ENCODE peak calls at places on chromosomes 1 and 21, in seven cellular contexts. L is suprapubic skin, H is neural progenitor cell, S is aorta, U is uterus, O is DND-41, C is cardiac muscle cell. Q is an unnamed sample.

GRCh38 chr1:213017447-213018273 is 2.0 kb upstream of the ANGEL2 start:
- DNase-seq in L (no peak), H (no peak), S (no peak), U (no peak), O (no peak), C (no peak), Q (no peak)

GRCh38 chr1:214441119-214441518 is 110.3 kb downstream of the PTPN14 start:
- DNase-seq in L (no peak), H (no peak), S (no peak), U (no peak), O (no peak), C (peak; percentile 73), Q (no peak)

GRCh38 chr21:44083631-44084291 is 23.4 kb upstream of the PWP2 start:
- DNase-seq in L (peak; percentile 38), H (no peak), S (no peak), U (no peak), O (peak; percentile 70), C (no peak), Q (no peak)

GRCh38 chr1:22412932-22413727 is 38.5 kb upstream of the ZBTB40 start:
- DNase-seq in L (no peak), H (no peak), S (no peak), U (no peak), O (no peak), C (peak; percentile 44), Q (no peak)

GRCh38 chr1:15205586-15206346 is 41.3 kb upstream of the FHAD1 start:
- DNase-seq in L (no peak), H (no peak), S (peak; percentile 0), U (no peak), O (no peak), C (no peak), Q (no peak)

GRCh38 chr1:35932158-35932636 is 1.3 kb downstream of the AGO3 start:
- DNase-seq in L (no peak), H (no peak), S (no peak), U (no peak), O (no peak), C (no peak), Q (no peak)

GRCh38 chr21:45220106-45220505 is 67.6 kb downstream of the POFUT2 start:
- DNase-seq in L (no peak), H (no peak), S (no peak), U (no peak), O (no peak), C (peak; percentile 73), Q (no peak)

GRCh38 chr1:171663854-171664550 is 11.5 kb upstream of the MYOC start:
- DNase-seq in L (no peak), H (no peak), S (no peak), U (no peak), O (no peak), C (no peak), Q (no peak)

GRCh38 chr1:76782777-76783176 is 84.5 kb upstream of the ST6GALNAC5 start:
- DNase-seq in L (no peak), H (no peak), S (no peak), U (no peak), O (no peak), C (peak; percentile 16), Q (no peak)

GRCh38 chr1:222994506-222995229 is 148.4 kb downstream of the TLR5 start:
- DNase-seq in L (no peak), H (peak; percentile 22), S (no peak), U (no peak), O (no peak), C (peak; percentile 86), Q (no peak)

GRCh38 chr1:167640051-167640450 is 10.0 kb downstream of the RCSD1 start:
- DNase-seq in L (no peak), H (no peak), S (no peak), U (peak; percentile 1), O (no peak), C (no peak), Q (no peak)
- H3K27ac ChIP-seq in L (no peak overlapping the region), H (no peak overlapping the region), S (no peak overlapping the region), U (no peak overlapping the region), O (peak overlapping the region; percentile 11), C (no peak overlapping the region), Q (no peak overlapping the region)

DNA sequence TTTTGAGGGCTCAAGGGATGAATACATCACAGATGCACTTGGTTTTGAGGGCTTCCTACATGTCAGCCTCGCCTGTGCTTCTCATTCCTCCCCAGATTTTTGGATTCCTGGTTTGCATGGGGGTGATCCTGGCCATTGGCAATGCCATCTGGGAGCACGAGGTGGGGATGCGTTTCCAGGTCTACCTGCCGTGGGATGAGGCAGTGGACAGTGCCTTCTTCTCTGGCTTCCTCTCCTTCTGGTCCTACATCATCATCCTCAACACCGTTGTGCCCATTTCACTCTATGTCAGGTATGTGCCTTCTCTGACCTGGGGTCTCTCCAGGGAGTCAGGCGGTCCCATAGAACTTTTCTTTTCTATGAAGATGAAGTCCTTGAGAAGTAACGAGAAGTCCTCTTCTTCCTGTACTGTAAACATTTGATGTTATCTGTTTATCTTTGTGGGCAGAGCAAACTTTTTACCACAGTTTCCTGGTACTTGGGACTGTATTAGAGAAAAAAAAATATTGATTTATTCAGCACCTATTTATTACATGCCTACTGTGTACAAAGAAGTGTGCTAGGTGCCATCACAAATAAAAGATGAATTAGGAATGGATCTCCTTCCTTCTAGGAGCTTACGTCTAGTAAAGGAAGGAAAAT is 12.0 kb downstream of the ATP8B2 start:
- DNase-seq in L (no peak), H (no peak), S (no peak), U (no peak), O (no peak), C (no peak), Q (peak; percentile 15)
- H3K27ac ChIP-seq in L (no peak overlapping the region), H (no peak overlapping the region), S (no peak overlapping the region), U (no peak overlapping the region), O (no peak overlapping the region), C (no peak overlapping the region), Q (no peak overlapping the region)

GRCh38 chr1:153546371-153546770 is 765 bp upstream of the S100A4 start:
- DNase-seq in L (no peak), H (no peak), S (no peak), U (peak; percentile 20), O (no peak), C (no peak), Q (no peak)
- H3K27ac ChIP-seq in L (peak overlapping the region; percentile 91), H (no peak overlapping the region), S (peak overlapping the region; percentile 14), U (peak overlapping the region; percentile 86), O (no peak overlapping the region), C (peak overlapping the region; percentile 89), Q (no peak overlapping the region)

GRCh38 chr1:201513498-201514243 is 6.7 kb upstream of the CSRP1 start:
- DNase-seq in L (no peak), H (no peak), S (no peak), U (peak; percentile 23), O (no peak), C (no peak), Q (no peak)
- H3K27ac ChIP-seq in L (no peak overlapping the region), H (no peak overlapping the region), S (no peak overlapping the region), U (peak overlapping the region; percentile 67), O (no peak overlapping the region), C (no peak overlapping the region), Q (no peak overlapping the region)

GRCh38 chr1:31413405-31414005 is 492 bp downstream of the SERINC2 start:
- DNase-seq in L (peak; percentile 92), H (peak; percentile 70), S (peak; percentile 91), U (peak; percentile 34), O (no peak), C (peak; percentile 39), Q (no peak)
- H3K27ac ChIP-seq in L (peak overlapping the region; percentile 80), H (peak overlapping the region; percentile 28), S (no peak overlapping the region), U (no peak overlapping the region), O (no peak overlapping the region), C (no peak overlapping the region), Q (no peak overlapping the region)

GRCh38 chr1:41536296-41536695 is 51.8 kb upstream of the EDN2 start:
- DNase-seq in L (peak; percentile 23), H (no peak), S (peak; percentile 64), U (peak; percentile 11), O (no peak), C (no peak), Q (no peak)
- H3K27ac ChIP-seq in L (no peak overlapping the region), H (no peak overlapping the region), S (no peak overlapping the region), U (no peak overlapping the region), O (no peak overlapping the region), C (peak overlapping the region; percentile 41), Q (no peak overlapping the region)

DNA sequence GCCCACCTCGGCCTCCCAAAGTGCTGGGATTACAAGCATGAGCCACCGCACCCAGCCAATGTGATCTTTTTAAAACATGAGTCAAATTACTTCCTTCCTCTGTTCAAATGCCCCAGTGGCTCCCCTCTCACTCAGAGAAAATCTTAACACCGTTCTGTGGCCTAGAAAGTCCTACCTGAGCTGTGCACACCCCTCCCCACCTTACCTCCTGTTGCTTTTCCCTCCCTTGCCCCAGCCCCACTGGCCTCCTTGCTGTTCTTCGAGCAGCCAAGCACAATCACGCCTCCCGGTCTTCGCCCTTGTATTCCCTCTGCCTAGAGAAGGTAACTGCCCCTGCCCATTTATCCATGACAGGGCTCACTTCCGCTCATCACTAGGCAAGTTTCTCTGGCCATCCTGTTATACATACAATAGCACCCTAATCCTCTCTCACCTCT is 62.6 kb upstream of the RPL11 start:
- DNase-seq in L (no peak), H (no peak), S (no peak), U (no peak), O (no peak), C (no peak), Q (peak; percentile 42)
- H3K27ac ChIP-seq in L (no peak overlapping the region), H (no peak overlapping the region), S (no peak overlapping the region), U (no peak overlapping the region), O (no peak overlapping the region), C (peak overlapping the region; percentile 9), Q (no peak overlapping the region)

DNA sequence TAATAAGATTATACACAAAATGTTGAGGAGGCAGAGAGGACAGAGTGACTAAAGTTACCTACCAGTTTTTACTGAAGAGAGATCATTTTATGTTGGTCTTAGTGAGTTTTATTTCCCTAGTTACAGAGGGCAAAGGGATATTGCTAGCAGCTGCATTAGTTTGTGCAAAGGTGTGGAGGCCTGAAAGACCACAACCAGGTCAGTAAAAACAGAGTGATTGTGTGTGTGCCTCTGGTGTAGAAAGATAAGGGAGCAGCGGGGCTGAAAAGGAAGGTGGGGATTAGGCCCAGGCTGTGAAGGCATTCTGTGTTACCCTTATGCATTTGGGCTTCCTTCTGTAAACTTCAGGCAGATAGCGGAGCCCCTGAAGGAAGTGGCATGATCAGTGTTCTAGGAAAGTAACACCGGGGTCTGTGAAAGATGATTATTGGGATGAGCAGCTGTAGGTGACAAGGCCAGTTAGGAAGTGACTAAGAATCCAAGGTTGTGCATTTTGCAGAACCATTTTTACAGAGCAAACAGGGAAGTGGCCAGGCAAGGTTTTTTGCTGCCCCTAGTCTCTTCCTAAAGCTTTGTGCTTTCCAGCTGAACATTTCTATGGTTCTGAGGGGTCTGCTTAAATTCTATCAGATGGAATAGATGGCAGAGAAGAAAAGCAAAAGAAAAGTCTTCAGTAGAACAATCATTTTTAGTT is 3.7 kb downstream of the GADD45A start:
- DNase-seq in L (no peak), H (peak; percentile 41), S (no peak), U (no peak), O (no peak), C (no peak), Q (no peak)
- H3K27ac ChIP-seq in L (no peak overlapping the region), H (peak overlapping the region; percentile 51), S (peak overlapping the region; percentile 69), U (no peak overlapping the region), O (no peak overlapping the region), C (peak overlapping the region; percentile 96), Q (no peak overlapping the region)